ENCODE peak calls at places on chromosome 7, in eight cellular contexts. Y is H54; J is effector memory CD8-positive, alpha-beta T cell; S is DMS 273 treated with DMSO at 0.1 percent for 48 hours; M is coronary artery; X is RCC 7860; Q is activated naive CD8-positive, alpha-beta T cell treated with anti-CD3 and anti-CD28 coated beads, Interleukin-2, amount 50 U/mL, for 24 hours; R is stimulated activated naive CD8-positive, alpha-beta T cell treated with anti-CD3 and anti-CD28 coated beads, Interleukin-15, amount 100 ng/mL, for 72 hours. W is an unnamed sample.

GRCh38 chr7:105662998-105663397 is 81.7 kb upstream of the EFCAB10 start:
- DNase-seq in S (no peak), R (no peak), J (no peak), Y (no peak), M (no peak), X (no peak), Q (no peak), W (no peak)

GRCh38 chr7:107836237-107837144 is 33.5 kb upstream of the SLC26A3 start:
- DNase-seq in Y (no peak), R (no peak), Q (no peak), S (no peak), J (no peak), M (no peak), X (no peak), W (peak)

GRCh38 chr7:24755541-24756416 is 1.5 kb downstream of the GSDME start:
- DNase-seq in M (no peak), X (peak), Q (peak), R (peak), S (no peak), J (no peak), Y (peak), W (peak)

GRCh38 chr7:83210459-83210858 is 47.8 kb upstream of the PCLO start:
- DNase-seq in J (no peak), S (no peak), Q (no peak), Y (no peak), M (no peak), X (no peak), R (no peak), W (no peak)

GRCh38 chr7:8389898-8390642 is 43.3 kb upstream of the NXPH1 start:
- DNase-seq in X (no peak), Y (peak), R (no peak), J (no peak), M (no peak), S (no peak), Q (no peak), W (peak)

GRCh38 chr7:10815546-10815945 is 158.1 kb upstream of the PHF14 start:
- DNase-seq in Q (no peak), M (no peak), J (no peak), R (no peak), X (no peak), Y (no peak), S (no peak), W (no peak)

GRCh38 chr7:43278088-43278644 is 165.7 kb downstream of the HECW1 start:
- DNase-seq in X (no peak), J (no peak), S (no peak), Y (peak), Q (no peak), M (no peak), R (no peak), W (peak)

GRCh38 chr7:93646538-93646937 is 72.0 kb upstream of the CALCR start:
- DNase-seq in J (no peak), X (no peak), R (no peak), Q (no peak), M (no peak), Y (no peak), S (no peak), W (no peak)

GRCh38 chr7:23907012-23907411 is 197.0 kb downstream of the STK31 start:
- DNase-seq in X (no peak), M (no peak), Q (no peak), Y (no peak), R (no peak), S (no peak), J (no peak), W (peak)

GRCh38 chr7:121002-121401 is 71.4 kb upstream of the FAM20C start:
- DNase-seq in X (no peak), Q (no peak), J (no peak), S (no peak), R (no peak), Y (no peak), M (peak), W (no peak)

GRCh38 chr7:128833148-128833938 is 3.1 kb downstream of the FLNC start:
- DNase-seq in R (no peak), S (peak), M (no peak), X (peak), Q (no peak), Y (peak), J (no peak), W (peak)

GRCh38 chr7:39758234-39758970 is 135.0 kb downstream of the RALA start:
- DNase-seq in R (no peak), Y (no peak), Q (no peak), J (no peak), M (no peak), S (no peak), X (no peak), W (no peak)

GRCh38 chr7:8357536-8357935 is 75.9 kb upstream of the NXPH1 start:
- DNase-seq in R (no peak), Q (no peak), S (no peak), Y (no peak), J (no peak), X (no peak), M (no peak), W (no peak)

W was measured in A172.